ENCODE peak calls at places on chromosomes 6 and 20, in nine cellular contexts. H, I, P, K, F, N, M, O and J are unnamed samples.

GRCh38 chr20:2652724-2653510 is 485 bp downstream of the NOP56 start:
- DNase-seq in H (no peak), I (no peak), P (no peak), K (peak; percentile 60), F (no peak), N (no peak), M (peak; percentile 79), O (no peak), J (peak; percentile 8)

GRCh38 chr20:61897401-61898295 is 168.0 kb downstream of the TAF4 start:
- DNase-seq in H (no peak), I (no peak), P (no peak), K (no peak), F (no peak), N (no peak), M (no peak), O (no peak), J (no peak)

GRCh38 chr6:87925373-87926060 is 122.1 kb upstream of the SPACA1 start:
- DNase-seq in H (no peak), I (no peak), P (no peak), K (no peak), F (no peak), N (no peak), M (no peak), O (no peak), J (no peak)

GRCh38 chr20:45467861-45468260 is 1.7 kb upstream of the WFDC2 start:
- DNase-seq in H (no peak), I (no peak), P (no peak), K (no peak), F (no peak), N (no peak), M (no peak), O (no peak), J (no peak)

GRCh38 chr6:46014511-46015118 is 1.0 kb downstream of the CLIC5 start:
- DNase-seq in H (no peak), I (no peak), P (no peak), K (peak; percentile 55), F (no peak), N (peak; percentile 16), M (no peak), O (peak; percentile 22), J (no peak)

GRCh38 chr6:31582230-31582601 is at the start of gene LTB:
- DNase-seq in H (no peak), I (no peak), P (no peak), K (peak; percentile 61), F (no peak), N (peak; percentile 70), M (no peak), O (peak; percentile 84), J (no peak)

GRCh38 chr20:59820204-59821041 is 113.0 kb downstream of the SYCP2 start:
- DNase-seq in H (peak; percentile 73), I (no peak), P (no peak), K (no peak), F (no peak), N (no peak), M (peak; percentile 34), O (no peak), J (peak; percentile 83)

GRCh38 chr20:58127731-58128130 is 100.7 kb downstream of the ANKRD60 start:
- DNase-seq in H (peak; percentile 99), I (no peak), P (peak; percentile 25), K (peak; percentile 28), F (peak; percentile 14), N (no peak), M (no peak), O (no peak), J (peak; percentile 90)

GRCh38 chr20:58706975-58707681 is 14.5 kb downstream of the NPEPL1 start:
- DNase-seq in H (no peak), I (no peak), P (no peak), K (no peak), F (no peak), N (no peak), M (no peak), O (no peak), J (no peak)

GRCh38 chr6:2841264-2842138 is at the start of gene SERPINB1:
- DNase-seq in H (peak; percentile 72), I (peak; percentile 71), P (peak; percentile 91), K (peak; percentile 91), F (peak; percentile 82), N (peak; percentile 67), M (peak; percentile 62), O (peak; percentile 69), J (peak; percentile 84)

GRCh38 chr20:25191051-25191450 is 4.5 kb upstream of the ENTPD6 start:
- DNase-seq in H (no peak), I (no peak), P (no peak), K (no peak), F (no peak), N (no peak), M (no peak), O (no peak), J (no peak)

GRCh38 chr20:47438464-47439381 is 63.0 kb upstream of the NCOA3 start:
- DNase-seq in H (peak; percentile 66), I (no peak), P (no peak), K (no peak), F (no peak), N (no peak), M (no peak), O (no peak), J (peak; percentile 85)